ENCODE peak calls at places on chromosome 1, in five cellular contexts. D is aorta; Q is uterus; O is SJSA1; M is CD8-positive, alpha-beta memory T cell. T is an unnamed sample.

GRCh38 chr1:25074326-25074725 is 144.2 kb upstream of the RUNX3 start:
- DNase-seq in D (no peak), Q (no peak), O (no peak), M (no peak), T (no peak)

GRCh38 chr1:110927484-110928075 is 36.1 kb downstream of the LRIF1 start:
- DNase-seq in D (no peak), Q (no peak), O (no peak), M (no peak), T (no peak)

GRCh38 chr1:21607549-21608529 is 61.3 kb downstream of the RAP1GAP start:
- DNase-seq in D (peak; percentile 89), Q (peak; percentile 55), O (no peak), M (no peak), T (no peak)

GRCh38 chr1:54276617-54277450 is 76.9 kb downstream of the MRPL37 start:
- DNase-seq in D (no peak), Q (no peak), O (no peak), M (no peak), T (no peak)

GRCh38 chr1:17363771-17364170 is 8.2 kb upstream of the PADI6 start:
- DNase-seq in D (no peak), Q (no peak), O (no peak), M (no peak), T (no peak)

GRCh38 chr1:10211805-10212405 is 1.5 kb downstream of the KIF1B start:
- DNase-seq in D (no peak), Q (no peak), O (no peak), M (no peak), T (no peak)

GRCh38 chr1:117670996-117671780 is 65.3 kb downstream of the TENT5C start:
- DNase-seq in D (no peak), Q (no peak), O (no peak), M (no peak), T (no peak)

GRCh38 chr1:68449901-68450300 is at the start of gene RPE65:
- DNase-seq in D (no peak), Q (no peak), O (no peak), M (no peak), T (no peak)

GRCh38 chr1:7535934-7536878 is 234.9 kb upstream of the VAMP3 start:
- DNase-seq in D (peak; percentile 40), Q (no peak), O (no peak), M (no peak), T (no peak)

GRCh38 chr1:53462769-53463501 is 3.7 kb downstream of the DMRTB1 start:
- DNase-seq in D (no peak), Q (no peak), O (no peak), M (no peak), T (no peak)

GRCh38 chr1:41523981-41524675 is 39.6 kb upstream of the EDN2 start:
- DNase-seq in D (no peak), Q (no peak), O (no peak), M (no peak), T (no peak)
- H3K27ac ChIP-seq in D (no peak overlapping the region), Q (no peak overlapping the region), O (no peak overlapping the region), M (no peak overlapping the region), T (no peak overlapping the region)

DNA sequence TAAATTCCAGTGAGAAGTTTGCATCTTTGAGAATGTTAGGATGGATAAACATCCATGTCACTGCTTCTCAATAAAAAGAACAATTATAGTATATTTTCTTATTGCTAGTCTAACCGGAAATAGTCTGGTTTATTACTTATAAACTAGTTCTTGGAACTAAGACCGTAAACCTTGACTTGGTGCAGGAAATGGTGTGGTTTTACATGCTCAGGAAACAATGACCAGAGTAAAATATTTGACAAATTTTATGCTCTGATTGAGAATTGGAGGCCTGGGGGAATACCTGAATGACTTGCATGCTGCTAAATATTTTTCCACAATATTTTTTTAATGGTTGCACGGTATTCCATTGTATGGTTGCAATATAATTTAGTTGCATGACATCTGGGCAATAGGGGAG is 76.3 kb downstream of the XCL2 start:
- DNase-seq in D (no peak), Q (no peak), O (peak; percentile 8), M (no peak), T (no peak)
- H3K27ac ChIP-seq in D (no peak overlapping the region), Q (no peak overlapping the region), O (peak overlapping the region; percentile 72), M (no peak overlapping the region), T (no peak overlapping the region)

DNA sequence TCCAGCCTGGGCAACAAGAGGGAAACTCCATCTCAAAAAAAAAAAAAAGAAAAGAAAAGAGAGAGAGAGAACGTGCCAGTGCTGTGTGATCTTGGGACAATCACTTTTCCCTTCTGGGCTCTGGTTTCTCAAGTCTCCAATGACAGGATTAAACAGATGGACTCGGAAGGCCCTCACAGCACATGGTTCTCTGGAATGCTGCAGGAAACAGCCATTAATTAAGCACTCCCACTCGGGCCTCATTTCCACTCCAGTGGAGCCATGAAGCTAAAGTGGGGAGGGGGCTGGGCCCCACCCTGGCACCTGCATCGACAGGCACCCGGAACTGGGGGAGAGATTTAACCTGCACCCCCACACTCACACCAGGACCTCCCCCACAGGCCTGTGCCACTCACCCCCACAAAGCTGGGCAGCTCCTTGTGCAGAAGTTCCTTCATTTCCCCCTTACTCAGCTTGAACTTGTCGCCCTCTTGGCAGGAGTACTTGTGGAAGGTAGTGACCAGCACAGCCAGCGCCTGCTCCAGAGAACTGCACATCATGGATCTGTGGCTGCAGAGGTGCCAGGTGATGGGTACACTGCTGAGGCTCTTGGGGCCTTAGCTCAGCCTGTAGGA is 2.2 kb downstream of the S100A2 start:
- DNase-seq in D (peak; percentile 57), Q (no peak), O (no peak), M (no peak), T (no peak)
- H3K27ac ChIP-seq in D (no peak overlapping the region), Q (no peak overlapping the region), O (no peak overlapping the region), M (no peak overlapping the region), T (no peak overlapping the region)

GRCh38 chr1:154420961-154421924 is 16.1 kb downstream of the IL6R start:
- DNase-seq in D (peak; percentile 49), Q (no peak), O (peak; percentile 27), M (no peak), T (no peak)
- H3K27ac ChIP-seq in D (no peak overlapping the region), Q (peak overlapping the region; percentile 93), O (peak overlapping the region; percentile 66), M (no peak overlapping the region), T (peak overlapping the region; percentile 16)

DNA sequence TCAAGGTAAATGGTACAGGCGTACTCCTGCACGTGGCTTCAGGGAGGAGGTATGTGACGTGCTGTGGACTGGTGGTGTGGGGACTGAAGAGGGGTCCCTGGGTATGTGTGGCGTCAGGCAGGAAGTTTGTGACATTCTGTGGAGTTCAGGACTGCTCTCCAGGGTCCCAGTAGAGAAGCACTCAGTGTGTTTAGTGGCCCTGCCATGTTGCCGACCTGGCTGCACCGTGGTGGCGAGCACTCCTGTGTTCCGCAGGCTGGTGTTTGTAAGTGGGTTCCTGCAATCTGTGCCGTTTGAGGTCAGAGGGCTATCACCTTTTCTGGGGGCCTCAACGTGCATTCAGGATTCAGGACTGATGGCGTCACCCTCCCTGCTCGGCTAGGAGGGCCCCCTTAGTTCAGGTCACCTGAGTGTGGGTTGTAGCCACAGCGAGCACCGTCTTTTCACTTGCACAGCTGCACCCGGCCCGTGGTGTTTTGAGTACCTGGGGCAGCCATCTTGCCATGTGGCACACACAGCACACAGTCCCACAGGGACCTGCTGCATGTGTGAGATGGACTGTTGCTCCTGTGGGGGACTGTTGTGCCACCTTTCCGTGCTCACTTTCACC is 26.5 kb downstream of the SNAP47 start:
- DNase-seq in D (peak; percentile 64), Q (no peak), O (no peak), M (no peak), T (no peak)
- H3K27ac ChIP-seq in D (no peak overlapping the region), Q (peak overlapping the region; percentile 57), O (no peak overlapping the region), M (no peak overlapping the region), T (no peak overlapping the region)

DNA sequence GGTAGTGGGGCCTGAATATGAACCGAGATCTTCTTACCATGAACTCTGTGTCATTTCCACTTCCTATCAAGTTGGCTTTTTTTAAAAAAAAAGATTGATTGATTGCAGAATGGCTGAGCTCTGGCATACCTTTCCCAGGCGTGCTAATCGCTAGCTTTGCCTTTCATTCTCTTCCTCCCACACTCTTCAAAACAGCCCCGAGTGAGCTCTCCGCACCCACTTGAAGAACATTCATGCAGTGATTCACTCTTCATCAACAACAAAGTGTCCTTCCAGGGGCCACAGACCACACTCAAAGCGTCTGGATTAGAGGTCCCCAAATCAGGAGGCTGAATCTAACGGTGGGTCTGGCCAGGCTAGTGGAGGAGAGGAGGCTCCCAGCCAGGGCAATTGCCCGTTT is 96.3 kb upstream of the GALNT2 start:
- DNase-seq in D (no peak), Q (no peak), O (no peak), M (no peak), T (no peak)
- H3K27ac ChIP-seq in D (no peak overlapping the region), Q (no peak overlapping the region), O (no peak overlapping the region), M (no peak overlapping the region), T (no peak overlapping the region)

GRCh38 chr1:226646026-226646869 is 92.8 kb downstream of the ITPKB start:
- DNase-seq in D (peak; percentile 69), Q (peak; percentile 74), O (peak; percentile 50), M (no peak), T (no peak)

GRCh38 chr1:226646870-226647449 is 92.1 kb downstream of the ITPKB start:
- DNase-seq in D (no peak), Q (no peak), O (no peak), M (no peak), T (no peak)

GRCh38 chr1:226644541-226645176 is 94.4 kb downstream of the ITPKB start:
- DNase-seq in D (peak; percentile 63), Q (peak; percentile 16), O (peak; percentile 71), M (no peak), T (no peak)

GRCh38 chr1:226643701-226644540 is 95.2 kb downstream of the ITPKB start:
- DNase-seq in D (peak; percentile 72), Q (peak; percentile 18), O (no peak), M (peak; percentile 68), T (no peak)

GRCh38 chr1:226645279-226645976 is 93.7 kb downstream of the ITPKB start:
- DNase-seq in D (peak; percentile 55), Q (peak; percentile 24), O (no peak), M (no peak), T (no peak)
- H3K27ac ChIP-seq in D (no peak overlapping the region), Q (peak overlapping the region; percentile 83), O (peak overlapping the region; percentile 40), M (no peak overlapping the region), T (peak overlapping the region; percentile 63)

DNA sequence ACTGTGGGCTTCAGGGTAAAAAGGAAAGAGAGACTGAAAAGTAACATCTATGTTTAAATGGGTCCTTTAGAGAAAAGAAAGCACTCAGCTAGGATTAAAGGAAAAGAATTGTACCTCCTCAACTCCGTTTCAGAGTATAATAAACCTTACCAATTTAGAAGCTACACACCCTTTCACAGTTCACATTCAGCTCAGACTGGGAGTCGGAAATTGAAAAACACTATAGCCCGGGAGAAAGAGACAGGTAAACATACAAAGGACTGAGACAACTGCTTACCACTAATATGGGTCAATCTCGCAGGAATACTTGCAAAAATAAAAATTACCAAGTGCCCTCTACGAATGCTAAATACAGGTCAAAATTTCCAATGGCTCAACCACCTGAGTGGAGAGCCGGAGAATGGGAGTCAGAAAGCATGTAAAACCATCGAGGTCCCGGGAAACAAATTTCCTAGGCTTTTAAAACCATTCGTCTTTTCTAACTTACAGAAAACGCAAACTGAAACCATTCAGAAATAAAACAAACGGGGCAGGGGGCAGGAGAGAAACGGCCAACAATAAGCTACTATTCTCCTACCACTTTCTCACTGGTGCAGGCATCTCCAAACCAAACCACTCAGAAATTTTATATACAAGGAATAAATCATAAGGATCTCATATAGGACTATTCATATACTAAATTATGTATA is 136.7 kb downstream of the RERE start:
- DNase-seq in D (no peak), Q (no peak), O (peak; percentile 34), M (no peak), T (no peak)
- H3K27ac ChIP-seq in D (no peak overlapping the region), Q (no peak overlapping the region), O (peak overlapping the region; percentile 26), M (no peak overlapping the region), T (peak overlapping the region; percentile 3)